ENCODE peak calls at places on chromosomes 3 and 15, in four cellular contexts. V is GM06990, I is epithelial cell of proximal tubule, A is upper lobe of right lung. N is an unnamed sample.

GRCh38 chr15:34799825-34800168 is 4.4 kb upstream of the ACTC1 start:
- DNase-seq in I (no peak), A (no peak), V (no peak), N (no peak)

GRCh38 chr3:72212396-72212795 is 427.4 kb upstream of the PROK2 start:
- DNase-seq in A (no peak), V (no peak), I (no peak), N (no peak)

GRCh38 chr3:14957933-14958332 is 10.6 kb downstream of the NR2C2 start:
- DNase-seq in I (no peak), V (no peak), A (no peak), N (no peak)

GRCh38 chr15:65893060-65893459 is 23.8 kb downstream of the RAB11A start:
- DNase-seq in I (no peak), A (no peak), V (no peak), N (no peak)

GRCh38 chr3:99871231-99871898 is 53.7 kb downstream of the CMSS1 start:
- DNase-seq in I (no peak), A (no peak), V (no peak), N (no peak)

GRCh38 chr15:98730860-98731711 is 82.7 kb downstream of the IGF1R start:
- DNase-seq in V (no peak), I (no peak), A (no peak), N (no peak)

GRCh38 chr3:187264051-187264450 is 27.5 kb downstream of the MASP1 start:
- DNase-seq in A (no peak), I (peak; percentile 83), V (no peak), N (no peak)

GRCh38 chr15:84788500-84788899 is 28.7 kb upstream of the ALPK3 start:
- DNase-seq in I (no peak), V (no peak), A (no peak), N (no peak)

GRCh38 chr3:174397848-174398247 is 461.3 kb upstream of the NAALADL2 start:
- DNase-seq in A (no peak), V (no peak), I (no peak), N (no peak)

GRCh38 chr15:31332681-31333071 is 6.0 kb downstream of the KLF13 start:
- DNase-seq in A (peak; percentile 54), I (no peak), V (no peak), N (no peak)

GRCh38 chr3:172777901-172778300 is 27.4 kb downstream of the ECT2 start:
- DNase-seq in I (no peak), V (no peak), A (no peak), N (no peak)

GRCh38 chr3:33360136-33360825 is 79.9 kb downstream of the UBP1 start:
- DNase-seq in A (no peak), I (no peak), V (no peak), N (peak; percentile 53)

GRCh38 chr3:30282052-30282708 is 324.2 kb upstream of the TGFBR2 start:
- DNase-seq in A (no peak), V (no peak), I (peak; percentile 77), N (no peak)

GRCh38 chr3:136235545-136235944 is 14.6 kb upstream of the PCCB start:
- DNase-seq in A (no peak), I (no peak), V (no peak), N (no peak)

GRCh38 chr3:87225659-87226058 is 1.4 kb upstream of the CHMP2B start:
- DNase-seq in V (no peak), I (no peak), A (no peak), N (no peak)

GRCh38 chr15:65740148-65740547 is 51.9 kb downstream of the DENND4A start:
- DNase-seq in V (no peak), I (no peak), A (no peak), N (no peak)

GRCh38 chr15:73751896-73752816 is 995 bp downstream of the INSYN1 start:
- DNase-seq in I (no peak), V (no peak), A (no peak), N (no peak)

GRCh38 chr3:99500485-99500884 is 137.9 kb upstream of the COL8A1 start:
- DNase-seq in A (no peak), I (no peak), V (no peak), N (no peak)

GRCh38 chr3:78589778-78590177 is 1178.0 kb downstream of the ROBO1 start:
- DNase-seq in A (no peak), V (no peak), I (no peak), N (no peak)
- H3K4me3 ChIP-seq in A (no peak overlapping the region), V (no peak overlapping the region), I (no peak overlapping the region), N (no peak overlapping the region)

GRCh38 chr3:144771401-144771870 is 799.8 kb downstream of the DIPK2A start:
- DNase-seq in I (no peak), V (no peak), A (no peak), N (no peak)

GRCh38 chr3:144770291-144770690 is 798.7 kb downstream of the DIPK2A start:
- DNase-seq in I (no peak), V (no peak), A (no peak), N (no peak)

GRCh38 chr3:144773344-144773743 is 801.7 kb downstream of the DIPK2A start:
- DNase-seq in I (no peak), V (no peak), A (no peak), N (no peak)

GRCh38 chr3:144772372-144772771 is 800.7 kb downstream of the DIPK2A start:
- DNase-seq in I (no peak), V (no peak), A (no peak), N (no peak)

DNA sequence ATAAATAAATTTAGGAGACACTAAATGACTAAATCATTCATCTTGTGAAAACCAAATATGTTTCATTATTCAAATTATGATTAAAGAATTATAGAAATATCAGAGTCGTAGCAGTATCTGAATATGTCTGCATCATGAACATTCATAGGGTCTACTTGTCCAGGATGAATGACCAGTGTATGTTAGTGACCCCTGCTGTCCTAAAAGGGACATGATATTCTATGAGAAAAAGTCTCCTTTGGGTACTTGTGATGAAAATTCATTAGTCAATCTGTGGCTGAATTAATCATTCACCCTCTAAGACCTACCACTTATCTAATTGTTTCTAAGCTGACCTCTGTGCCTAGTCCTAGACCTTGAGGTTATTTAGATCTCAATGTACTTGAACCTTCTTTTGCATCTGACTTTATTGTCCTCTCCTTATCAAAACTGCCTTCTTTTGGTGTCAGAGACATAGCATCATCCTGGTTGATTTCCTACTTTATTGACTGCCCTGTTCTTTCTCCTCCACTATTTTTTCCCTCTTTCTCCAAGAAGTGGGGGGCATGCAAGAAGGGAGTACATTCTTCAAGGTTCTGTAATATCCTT is 799.3 kb downstream of the DIPK2A start:
- DNase-seq in A (no peak), I (no peak), V (no peak), N (no peak)
- TF ChIP-seq CTCF in A (peak; percentile 47), I (peak; percentile 44), V (peak; percentile 38), N (peak; percentile 50)

DNA sequence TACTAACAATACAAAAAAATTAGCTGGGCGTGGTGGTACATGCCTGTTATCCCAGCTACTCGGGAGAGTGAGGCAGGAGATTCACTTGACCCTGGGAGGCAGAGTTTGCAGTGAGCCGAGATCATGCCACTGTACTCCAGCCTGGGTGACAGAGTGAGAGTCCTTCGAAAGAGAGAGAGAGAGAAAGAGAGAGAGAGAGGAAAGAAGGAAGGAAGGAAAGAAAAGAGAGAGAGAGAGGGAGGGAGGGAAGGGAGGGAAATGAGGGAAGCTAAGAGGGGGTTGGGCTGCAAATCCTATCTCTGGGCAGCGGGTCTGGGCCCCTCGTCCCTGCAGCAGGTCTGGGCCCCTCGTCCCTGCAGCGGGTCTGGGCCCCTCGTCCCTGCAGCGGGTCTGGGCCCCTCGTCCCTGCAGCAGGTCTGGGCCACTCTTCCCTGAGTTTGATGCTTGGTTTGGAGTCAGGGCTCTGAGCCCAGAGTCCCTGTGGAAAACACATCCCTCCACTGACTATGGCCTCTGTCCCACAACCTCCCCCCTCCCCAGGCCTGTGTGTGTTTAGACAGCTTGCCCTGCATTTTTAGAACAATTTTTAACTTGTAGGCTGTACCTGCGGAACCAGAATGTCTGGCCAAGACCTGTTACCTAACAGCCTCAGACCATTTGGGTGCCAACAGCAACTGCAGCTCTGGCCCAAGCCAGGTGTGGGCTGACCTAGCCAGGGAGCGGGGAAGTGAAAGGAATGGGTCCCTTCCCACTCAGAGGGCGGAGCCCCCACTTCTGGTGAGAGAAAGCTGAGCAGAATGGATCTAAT is 60.2 kb upstream of the TFRC start:
- DNase-seq in A (peak; percentile 83), I (no peak), V (no peak), N (peak; percentile 84)
- H3K4me3 ChIP-seq in A (peak overlapping the region; percentile 19), I (no peak overlapping the region), V (no peak overlapping the region), N (no peak overlapping the region)

GRCh38 chr15:68430471-68431036 is 1.4 kb downstream of the ITGA11 start:
- DNase-seq in I (no peak), A (no peak), V (no peak), N (no peak)
- TF ChIP-seq CTCF in I (no peak), A (no peak), V (no peak), N (no peak)